ENCODE peak calls at places on chromosomes 4 and X, in nine cellular contexts. One of them, this sample, is unnamed.

GRCh38 chrX:18855919-18856644 is 127.8 kb downstream of the PHKA2 start:
- DNase-seq in colonic mucosa: no peak
- DNase-seq in AG04449: no peak
- DNase-seq in upper lobe of right lung: no peak
- DNase-seq in cardiac muscle cell: no peak
- DNase-seq in choroid plexus epithelial cell: peak; percentile 60
- DNase-seq in A549: no peak
- DNase-seq in HCT116: no peak
- DNase-seq in fibroblast of pulmonary artery: peak; percentile 22
- DNase-seq in this sample: no peak

GRCh38 chr4:15240764-15241163 is 187.1 kb upstream of the C1QTNF7 start:
- DNase-seq in upper lobe of right lung: no peak
- DNase-seq in cardiac muscle cell: no peak
- DNase-seq in A549: no peak
- DNase-seq in fibroblast of pulmonary artery: peak; percentile 47
- DNase-seq in choroid plexus epithelial cell: peak; percentile 51
- DNase-seq in AG04449: no peak
- DNase-seq in colonic mucosa: no peak
- DNase-seq in HCT116: no peak
- DNase-seq in this sample: no peak

GRCh38 chr4:147518846-147519767 is 38.2 kb downstream of the EDNRA start:
- DNase-seq in HCT116: peak; percentile 59
- DNase-seq in colonic mucosa: peak; percentile 33
- DNase-seq in fibroblast of pulmonary artery: peak; percentile 89
- DNase-seq in cardiac muscle cell: peak; percentile 66
- DNase-seq in choroid plexus epithelial cell: peak; percentile 93
- DNase-seq in upper lobe of right lung: no peak
- DNase-seq in AG04449: no peak
- DNase-seq in A549: peak; percentile 23
- DNase-seq in this sample: no peak

GRCh38 chr4:70722199-70722791 is 531 bp downstream of the RUFY3 start:
- DNase-seq in HCT116: no peak
- DNase-seq in cardiac muscle cell: no peak
- DNase-seq in choroid plexus epithelial cell: peak; percentile 82
- DNase-seq in upper lobe of right lung: no peak
- DNase-seq in colonic mucosa: no peak
- DNase-seq in A549: no peak
- DNase-seq in AG04449: no peak
- DNase-seq in fibroblast of pulmonary artery: peak; percentile 75
- DNase-seq in this sample: no peak

GRCh38 chr4:137794779-137795178 is 262.5 kb upstream of the PCDH18 start:
- DNase-seq in HCT116: no peak
- DNase-seq in choroid plexus epithelial cell: no peak
- DNase-seq in fibroblast of pulmonary artery: no peak
- DNase-seq in colonic mucosa: no peak
- DNase-seq in AG04449: no peak
- DNase-seq in upper lobe of right lung: no peak
- DNase-seq in A549: no peak
- DNase-seq in cardiac muscle cell: no peak
- DNase-seq in this sample: no peak

GRCh38 chrX:375181-376036 is 11.3 kb downstream of the PPP2R3B start:
- DNase-seq in upper lobe of right lung: no peak
- DNase-seq in choroid plexus epithelial cell: no peak
- DNase-seq in AG04449: no peak
- DNase-seq in A549: no peak
- DNase-seq in fibroblast of pulmonary artery: no peak
- DNase-seq in colonic mucosa: no peak
- DNase-seq in cardiac muscle cell: no peak
- DNase-seq in HCT116: no peak
- DNase-seq in this sample: no peak

GRCh38 chr4:4339504-4340085 is 47.3 kb upstream of the NSG1 start:
- DNase-seq in colonic mucosa: no peak
- DNase-seq in fibroblast of pulmonary artery: peak; percentile 74
- DNase-seq in AG04449: no peak
- DNase-seq in upper lobe of right lung: no peak
- DNase-seq in A549: no peak
- DNase-seq in cardiac muscle cell: peak; percentile 70
- DNase-seq in choroid plexus epithelial cell: no peak
- DNase-seq in HCT116: no peak
- DNase-seq in this sample: no peak

GRCh38 chr4:129545599-129546278 is 449.8 kb downstream of the C4orf33 start:
- DNase-seq in choroid plexus epithelial cell: peak; percentile 35
- DNase-seq in colonic mucosa: no peak
- DNase-seq in cardiac muscle cell: peak; percentile 19
- DNase-seq in HCT116: no peak
- DNase-seq in fibroblast of pulmonary artery: peak; percentile 99
- DNase-seq in A549: no peak
- DNase-seq in AG04449: no peak
- DNase-seq in upper lobe of right lung: peak; percentile 71
- DNase-seq in this sample: no peak

GRCh38 chr4:80202784-80203553 is 5.7 kb downstream of the PRDM8 start:
- DNase-seq in fibroblast of pulmonary artery: peak; percentile 33
- DNase-seq in cardiac muscle cell: peak; percentile 55
- DNase-seq in A549: no peak
- DNase-seq in choroid plexus epithelial cell: peak; percentile 35
- DNase-seq in colonic mucosa: no peak
- DNase-seq in upper lobe of right lung: peak; percentile 68
- DNase-seq in HCT116: no peak
- DNase-seq in AG04449: no peak
- DNase-seq in this sample: no peak

GRCh38 chrX:146243071-146243470 is 425.4 kb downstream of the SLITRK2 start:
- DNase-seq in HCT116: no peak
- DNase-seq in colonic mucosa: no peak
- DNase-seq in AG04449: no peak
- DNase-seq in upper lobe of right lung: no peak
- DNase-seq in cardiac muscle cell: no peak
- DNase-seq in choroid plexus epithelial cell: no peak
- DNase-seq in A549: no peak
- DNase-seq in fibroblast of pulmonary artery: no peak
- DNase-seq in this sample: no peak

GRCh38 chrX:21747523-21747922 is 10.4 kb downstream of the SMPX start:
- DNase-seq in upper lobe of right lung: no peak
- DNase-seq in HCT116: no peak
- DNase-seq in A549: no peak
- DNase-seq in cardiac muscle cell: peak; percentile 60
- DNase-seq in AG04449: no peak
- DNase-seq in colonic mucosa: no peak
- DNase-seq in choroid plexus epithelial cell: no peak
- DNase-seq in fibroblast of pulmonary artery: peak; percentile 66
- DNase-seq in this sample: no peak

GRCh38 chrX:21748235-21748634 is 9.7 kb downstream of the SMPX start:
- DNase-seq in A549: no peak
- DNase-seq in HCT116: no peak
- DNase-seq in fibroblast of pulmonary artery: no peak
- DNase-seq in choroid plexus epithelial cell: no peak
- DNase-seq in AG04449: no peak
- DNase-seq in cardiac muscle cell: no peak
- DNase-seq in upper lobe of right lung: no peak
- DNase-seq in colonic mucosa: no peak
- DNase-seq in this sample: no peak

GRCh38 chrX:21744721-21745120 is 13.2 kb downstream of the SMPX start:
- DNase-seq in A549: no peak
- DNase-seq in colonic mucosa: no peak
- DNase-seq in HCT116: no peak
- DNase-seq in AG04449: no peak
- DNase-seq in choroid plexus epithelial cell: no peak
- DNase-seq in upper lobe of right lung: no peak
- DNase-seq in cardiac muscle cell: no peak
- DNase-seq in fibroblast of pulmonary artery: peak; percentile 22
- DNase-seq in this sample: no peak

GRCh38 chrX:21744060-21744459 is 13.9 kb downstream of the SMPX start:
- DNase-seq in colonic mucosa: no peak
- DNase-seq in HCT116: no peak
- DNase-seq in upper lobe of right lung: no peak
- DNase-seq in AG04449: no peak
- DNase-seq in A549: no peak
- DNase-seq in cardiac muscle cell: no peak
- DNase-seq in fibroblast of pulmonary artery: no peak
- DNase-seq in choroid plexus epithelial cell: no peak
- DNase-seq in this sample: no peak

DNA sequence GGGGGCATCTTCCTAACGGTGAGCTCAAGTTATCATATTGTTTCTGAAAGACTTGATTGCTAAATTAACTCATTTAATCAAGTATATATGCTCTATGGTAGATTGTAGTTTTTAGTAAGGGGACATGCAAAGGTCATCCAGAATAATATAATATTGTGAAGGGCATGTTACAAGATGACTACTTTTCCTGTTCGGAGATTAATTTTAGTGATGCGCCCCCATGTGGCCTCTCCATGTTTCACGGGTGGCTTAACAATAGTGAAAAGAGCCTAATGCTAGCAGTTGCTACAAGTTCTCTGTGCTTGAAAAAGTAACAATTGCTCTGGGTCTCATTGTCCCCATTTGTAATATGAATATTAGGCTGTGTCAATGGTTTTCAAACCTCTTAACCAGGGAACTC is 12.2 kb downstream of the SMPX start:
- DNase-seq in cardiac muscle cell: peak; percentile 56
- DNase-seq in AG04449: no peak
- DNase-seq in A549: peak; percentile 8
- DNase-seq in upper lobe of right lung: no peak
- DNase-seq in HCT116: no peak
- DNase-seq in fibroblast of pulmonary artery: peak; percentile 39
- DNase-seq in colonic mucosa: peak; percentile 47
- DNase-seq in choroid plexus epithelial cell: peak; percentile 58
- DNase-seq in this sample: no peak
- TF ChIP-seq CTCF in cardiac muscle cell: peak; percentile 51
- TF ChIP-seq CTCF in AG04449: peak; percentile 28
- TF ChIP-seq CTCF in A549: peak; percentile 59
- TF ChIP-seq CTCF in upper lobe of right lung: peak; percentile 45
- TF ChIP-seq CTCF in HCT116: peak; percentile 64
- TF ChIP-seq CTCF in fibroblast of pulmonary artery: peak; percentile 44
- TF ChIP-seq CTCF in colonic mucosa: peak; percentile 64
- TF ChIP-seq CTCF in choroid plexus epithelial cell: peak; percentile 63
- TF ChIP-seq CTCF in this sample: peak; percentile 50

GRCh38 chr4:183987529-183987946 is 82.4 kb downstream of the STOX2 start:
- DNase-seq in cardiac muscle cell: peak; percentile 65
- DNase-seq in A549: peak; percentile 26
- DNase-seq in choroid plexus epithelial cell: peak; percentile 71
- DNase-seq in fibroblast of pulmonary artery: peak; percentile 86
- DNase-seq in upper lobe of right lung: peak; percentile 83
- DNase-seq in HCT116: peak; percentile 21
- DNase-seq in colonic mucosa: peak; percentile 53
- DNase-seq in AG04449: peak; percentile 37
- DNase-seq in this sample: no peak
- H3K4me3 ChIP-seq in cardiac muscle cell: no peak overlapping the region
- H3K4me3 ChIP-seq in A549: peak overlapping the region; percentile 47
- H3K4me3 ChIP-seq in choroid plexus epithelial cell: peak overlapping the region; percentile 49
- H3K4me3 ChIP-seq in fibroblast of pulmonary artery: peak overlapping the region; percentile 52
- H3K4me3 ChIP-seq in upper lobe of right lung: peak overlapping the region; percentile 44
- H3K4me3 ChIP-seq in HCT116: peak overlapping the region; percentile 59
- H3K4me3 ChIP-seq in colonic mucosa: peak overlapping the region; percentile 17
- H3K4me3 ChIP-seq in AG04449: peak overlapping the region; percentile 54
- H3K4me3 ChIP-seq in this sample: peak overlapping the region; percentile 14

GRCh38 chr4:140253556-140254027 is 99.6 kb upstream of the MAML3 start:
- DNase-seq in AG04449: no peak
- DNase-seq in cardiac muscle cell: no peak
- DNase-seq in HCT116: no peak
- DNase-seq in choroid plexus epithelial cell: no peak
- DNase-seq in colonic mucosa: no peak
- DNase-seq in upper lobe of right lung: no peak
- DNase-seq in fibroblast of pulmonary artery: no peak
- DNase-seq in A549: no peak
- DNase-seq in this sample: no peak

GRCh38 chr4:140250989-140251552 is 97.1 kb upstream of the MAML3 start:
- DNase-seq in choroid plexus epithelial cell: no peak
- DNase-seq in colonic mucosa: no peak
- DNase-seq in AG04449: no peak
- DNase-seq in A549: no peak
- DNase-seq in HCT116: no peak
- DNase-seq in cardiac muscle cell: no peak
- DNase-seq in upper lobe of right lung: no peak
- DNase-seq in fibroblast of pulmonary artery: no peak
- DNase-seq in this sample: no peak

GRCh38 chr4:140251566-140251965 is 97.6 kb upstream of the MAML3 start:
- DNase-seq in A549: no peak
- DNase-seq in HCT116: no peak
- DNase-seq in upper lobe of right lung: no peak
- DNase-seq in fibroblast of pulmonary artery: no peak
- DNase-seq in colonic mucosa: no peak
- DNase-seq in choroid plexus epithelial cell: no peak
- DNase-seq in cardiac muscle cell: no peak
- DNase-seq in AG04449: no peak
- DNase-seq in this sample: no peak

GRCh38 chr4:140252742-140253555 is 99.0 kb upstream of the MAML3 start:
- DNase-seq in cardiac muscle cell: peak; percentile 84
- DNase-seq in colonic mucosa: peak; percentile 81
- DNase-seq in HCT116: peak; percentile 43
- DNase-seq in upper lobe of right lung: peak; percentile 88
- DNase-seq in choroid plexus epithelial cell: peak; percentile 61
- DNase-seq in fibroblast of pulmonary artery: peak; percentile 90
- DNase-seq in A549: peak; percentile 63
- DNase-seq in AG04449: no peak
- DNase-seq in this sample: no peak

DNA sequence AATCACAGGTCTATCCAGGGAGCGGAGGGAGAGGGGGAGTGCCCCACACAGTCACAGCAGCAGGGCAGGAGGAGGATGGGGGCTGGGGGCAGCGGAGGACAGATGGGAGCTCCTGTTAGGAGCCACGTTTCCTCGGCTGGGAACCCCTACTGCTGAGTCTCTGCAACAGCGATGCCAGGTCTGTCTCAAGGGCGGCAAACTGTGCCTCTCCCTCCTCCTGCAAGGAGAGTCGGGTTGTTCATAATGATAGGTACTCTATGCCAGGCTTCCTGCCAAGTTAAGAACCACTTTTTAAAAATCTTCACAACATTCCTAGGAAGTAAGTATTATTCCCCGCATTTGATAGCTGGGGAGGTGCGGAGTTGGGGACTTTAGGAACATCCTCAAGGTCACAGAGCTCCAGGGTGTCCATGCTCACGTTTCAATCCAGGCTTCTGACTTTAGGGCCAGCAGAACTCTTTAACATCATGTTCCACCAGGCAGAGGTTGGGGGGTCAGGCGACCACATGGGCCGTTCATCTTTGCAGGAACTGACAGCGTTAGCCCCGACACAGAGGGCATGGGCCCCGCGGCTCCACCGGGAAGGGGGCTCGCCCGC is 98.3 kb upstream of the MAML3 start:
- DNase-seq in HCT116: no peak
- DNase-seq in AG04449: no peak
- DNase-seq in cardiac muscle cell: no peak
- DNase-seq in upper lobe of right lung: peak; percentile 69
- DNase-seq in fibroblast of pulmonary artery: no peak
- DNase-seq in colonic mucosa: peak; percentile 54
- DNase-seq in choroid plexus epithelial cell: peak; percentile 30
- DNase-seq in A549: peak; percentile 21
- DNase-seq in this sample: no peak
- TF ChIP-seq CTCF in HCT116: no peak
- TF ChIP-seq CTCF in AG04449: no peak
- TF ChIP-seq CTCF in cardiac muscle cell: no peak
- TF ChIP-seq CTCF in upper lobe of right lung: no peak
- TF ChIP-seq CTCF in fibroblast of pulmonary artery: no peak
- TF ChIP-seq CTCF in colonic mucosa: no peak
- TF ChIP-seq CTCF in choroid plexus epithelial cell: no peak
- TF ChIP-seq CTCF in A549: no peak
- TF ChIP-seq CTCF in this sample: no peak

DNA sequence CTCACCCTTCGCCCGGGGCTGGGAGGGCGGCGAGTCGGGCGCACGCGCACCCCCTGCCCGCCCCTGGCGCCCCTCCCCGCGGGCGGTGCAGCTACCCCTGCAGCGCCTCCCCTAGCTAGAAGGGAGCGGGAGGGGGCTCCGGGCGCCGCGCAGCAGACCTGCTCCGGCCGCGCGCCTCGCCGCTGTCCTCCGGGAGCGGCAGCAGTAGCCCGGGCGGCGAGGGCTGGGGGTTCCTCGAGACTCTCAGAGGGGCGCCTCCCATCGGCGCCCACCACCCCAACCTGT is at the start of gene NPNT:
- DNase-seq in fibroblast of pulmonary artery: no peak
- DNase-seq in AG04449: no peak
- DNase-seq in upper lobe of right lung: no peak
- DNase-seq in A549: no peak
- DNase-seq in cardiac muscle cell: peak; percentile 79
- DNase-seq in colonic mucosa: no peak
- DNase-seq in HCT116: no peak
- DNase-seq in choroid plexus epithelial cell: no peak
- DNase-seq in this sample: no peak
- H3K4me3 ChIP-seq in fibroblast of pulmonary artery: no peak within 1 kb of the TSS
- H3K4me3 ChIP-seq in AG04449: peak within 1 kb of the TSS; percentile 20
- H3K4me3 ChIP-seq in upper lobe of right lung: peak within 1 kb of the TSS; percentile 72
- H3K4me3 ChIP-seq in A549: peak within 1 kb of the TSS; percentile 43
- H3K4me3 ChIP-seq in cardiac muscle cell: peak within 1 kb of the TSS; percentile 57
- H3K4me3 ChIP-seq in colonic mucosa: peak within 1 kb of the TSS; percentile 77
- H3K4me3 ChIP-seq in HCT116: peak within 1 kb of the TSS; percentile 69
- H3K4me3 ChIP-seq in choroid plexus epithelial cell: no peak within 1 kb of the TSS
- H3K4me3 ChIP-seq in this sample: no peak within 1 kb of the TSS

This sample was measured in HFF-Myc.